ENCODE peak calls at places on chromosomes 13 and 19, in eight cellular contexts. One of them, this sample, is unnamed.

GRCh38 chr19:45293682-45294081 is 29.0 kb downstream of the CKM start:
- DNase-seq in endothelial cell of umbilical vein: no peak
- DNase-seq in glutamatergic neuron: no peak
- DNase-seq in activated naive CD8-positive, alpha-beta T cell treated with anti-CD3 and anti-CD28 coated beads for 36 hours: no peak
- DNase-seq in right atrium auricular region: no peak
- DNase-seq in caudate nucleus: peak
- DNase-seq in T-helper 2 cell: no peak
- DNase-seq in stimulated activated CD8-positive, alpha-beta memory T cell treated with anti-CD3 and anti-CD28 coated beads, Interleukin-2, amount 100 ng/mL, for 1 hour: no peak
- DNase-seq in this sample: no peak

GRCh38 chr13:32427852-32428580 is at the start of gene N4BP2L1:
- DNase-seq in T-helper 2 cell: peak
- DNase-seq in caudate nucleus: peak
- DNase-seq in stimulated activated CD8-positive, alpha-beta memory T cell treated with anti-CD3 and anti-CD28 coated beads, Interleukin-2, amount 100 ng/mL, for 1 hour: peak
- DNase-seq in endothelial cell of umbilical vein: peak
- DNase-seq in activated naive CD8-positive, alpha-beta T cell treated with anti-CD3 and anti-CD28 coated beads for 36 hours: peak
- DNase-seq in glutamatergic neuron: peak
- DNase-seq in right atrium auricular region: peak
- DNase-seq in this sample: peak

GRCh38 chr13:57970404-57970803 is 338.9 kb downstream of the PCDH17 start:
- DNase-seq in glutamatergic neuron: no peak
- DNase-seq in T-helper 2 cell: no peak
- DNase-seq in endothelial cell of umbilical vein: no peak
- DNase-seq in caudate nucleus: no peak
- DNase-seq in activated naive CD8-positive, alpha-beta T cell treated with anti-CD3 and anti-CD28 coated beads for 36 hours: no peak
- DNase-seq in right atrium auricular region: no peak
- DNase-seq in stimulated activated CD8-positive, alpha-beta memory T cell treated with anti-CD3 and anti-CD28 coated beads, Interleukin-2, amount 100 ng/mL, for 1 hour: no peak
- DNase-seq in this sample: no peak

GRCh38 chr13:100530645-100531044 is 57.9 kb downstream of the GGACT start:
- DNase-seq in glutamatergic neuron: no peak
- DNase-seq in activated naive CD8-positive, alpha-beta T cell treated with anti-CD3 and anti-CD28 coated beads for 36 hours: no peak
- DNase-seq in caudate nucleus: peak
- DNase-seq in stimulated activated CD8-positive, alpha-beta memory T cell treated with anti-CD3 and anti-CD28 coated beads, Interleukin-2, amount 100 ng/mL, for 1 hour: no peak
- DNase-seq in right atrium auricular region: peak
- DNase-seq in T-helper 2 cell: no peak
- DNase-seq in endothelial cell of umbilical vein: no peak
- DNase-seq in this sample: no peak

GRCh38 chr13:21395953-21396352 is 63.1 kb downstream of the ZDHHC20 start:
- DNase-seq in right atrium auricular region: no peak
- DNase-seq in T-helper 2 cell: no peak
- DNase-seq in activated naive CD8-positive, alpha-beta T cell treated with anti-CD3 and anti-CD28 coated beads for 36 hours: peak
- DNase-seq in stimulated activated CD8-positive, alpha-beta memory T cell treated with anti-CD3 and anti-CD28 coated beads, Interleukin-2, amount 100 ng/mL, for 1 hour: no peak
- DNase-seq in caudate nucleus: no peak
- DNase-seq in glutamatergic neuron: no peak
- DNase-seq in endothelial cell of umbilical vein: no peak
- DNase-seq in this sample: no peak

GRCh38 chr19:28065026-28065425 is 1147.9 kb downstream of the UQCRFS1 start:
- DNase-seq in right atrium auricular region: no peak
- DNase-seq in glutamatergic neuron: no peak
- DNase-seq in activated naive CD8-positive, alpha-beta T cell treated with anti-CD3 and anti-CD28 coated beads for 36 hours: no peak
- DNase-seq in stimulated activated CD8-positive, alpha-beta memory T cell treated with anti-CD3 and anti-CD28 coated beads, Interleukin-2, amount 100 ng/mL, for 1 hour: no peak
- DNase-seq in endothelial cell of umbilical vein: no peak
- DNase-seq in T-helper 2 cell: no peak
- DNase-seq in caudate nucleus: no peak
- DNase-seq in this sample: no peak

GRCh38 chr13:112588490-112589297 is 741 bp upstream of the TUBGCP3 start:
- DNase-seq in glutamatergic neuron: no peak
- DNase-seq in endothelial cell of umbilical vein: no peak
- DNase-seq in T-helper 2 cell: no peak
- DNase-seq in stimulated activated CD8-positive, alpha-beta memory T cell treated with anti-CD3 and anti-CD28 coated beads, Interleukin-2, amount 100 ng/mL, for 1 hour: no peak
- DNase-seq in caudate nucleus: no peak
- DNase-seq in right atrium auricular region: no peak
- DNase-seq in activated naive CD8-positive, alpha-beta T cell treated with anti-CD3 and anti-CD28 coated beads for 36 hours: peak
- DNase-seq in this sample: no peak

GRCh38 chr19:53908933-53909415 is at the start of gene CACNG7:
- DNase-seq in stimulated activated CD8-positive, alpha-beta memory T cell treated with anti-CD3 and anti-CD28 coated beads, Interleukin-2, amount 100 ng/mL, for 1 hour: no peak
- DNase-seq in caudate nucleus: no peak
- DNase-seq in right atrium auricular region: no peak
- DNase-seq in activated naive CD8-positive, alpha-beta T cell treated with anti-CD3 and anti-CD28 coated beads for 36 hours: no peak
- DNase-seq in endothelial cell of umbilical vein: no peak
- DNase-seq in glutamatergic neuron: peak
- DNase-seq in T-helper 2 cell: no peak
- DNase-seq in this sample: no peak

GRCh38 chr19:51565583-51565982 is 5.5 kb upstream of the ZNF175 start:
- DNase-seq in endothelial cell of umbilical vein: no peak
- DNase-seq in glutamatergic neuron: no peak
- DNase-seq in stimulated activated CD8-positive, alpha-beta memory T cell treated with anti-CD3 and anti-CD28 coated beads, Interleukin-2, amount 100 ng/mL, for 1 hour: no peak
- DNase-seq in caudate nucleus: no peak
- DNase-seq in T-helper 2 cell: no peak
- DNase-seq in right atrium auricular region: no peak
- DNase-seq in activated naive CD8-positive, alpha-beta T cell treated with anti-CD3 and anti-CD28 coated beads for 36 hours: no peak
- DNase-seq in this sample: no peak

GRCh38 chr19:18915639-18916038 is 3.5 kb downstream of the COPE start:
- DNase-seq in T-helper 2 cell: peak
- DNase-seq in right atrium auricular region: no peak
- DNase-seq in caudate nucleus: peak
- DNase-seq in stimulated activated CD8-positive, alpha-beta memory T cell treated with anti-CD3 and anti-CD28 coated beads, Interleukin-2, amount 100 ng/mL, for 1 hour: no peak
- DNase-seq in glutamatergic neuron: peak
- DNase-seq in endothelial cell of umbilical vein: peak
- DNase-seq in activated naive CD8-positive, alpha-beta T cell treated with anti-CD3 and anti-CD28 coated beads for 36 hours: peak
- DNase-seq in this sample: no peak

GRCh38 chr13:26872444-26873173 is 112.0 kb upstream of the GPR12 start:
- DNase-seq in stimulated activated CD8-positive, alpha-beta memory T cell treated with anti-CD3 and anti-CD28 coated beads, Interleukin-2, amount 100 ng/mL, for 1 hour: no peak
- DNase-seq in T-helper 2 cell: no peak
- DNase-seq in glutamatergic neuron: peak
- DNase-seq in right atrium auricular region: no peak
- DNase-seq in activated naive CD8-positive, alpha-beta T cell treated with anti-CD3 and anti-CD28 coated beads for 36 hours: peak
- DNase-seq in endothelial cell of umbilical vein: peak
- DNase-seq in caudate nucleus: no peak
- DNase-seq in this sample: peak

GRCh38 chr13:23644527-23644926 is 74.3 kb downstream of the TNFRSF19 start:
- DNase-seq in caudate nucleus: no peak
- DNase-seq in stimulated activated CD8-positive, alpha-beta memory T cell treated with anti-CD3 and anti-CD28 coated beads, Interleukin-2, amount 100 ng/mL, for 1 hour: no peak
- DNase-seq in right atrium auricular region: no peak
- DNase-seq in glutamatergic neuron: no peak
- DNase-seq in T-helper 2 cell: no peak
- DNase-seq in endothelial cell of umbilical vein: no peak
- DNase-seq in activated naive CD8-positive, alpha-beta T cell treated with anti-CD3 and anti-CD28 coated beads for 36 hours: no peak
- DNase-seq in this sample: no peak

This sample was measured in NCI-H526 treated with DMSO at 0.1 percent for 48 hours.